ENCODE peak calls at places on chromosomes 13 and 19, in seven cellular contexts. X is hepatocyte, A is neural progenitor cell, T is pancreas, G is BE2C, Q is tibial artery, O is thoracic aorta. C is an unnamed sample.

GRCh38 chr13:40786568-40786996 is 2.8 kb upstream of the SLC25A15 start:
- DNase-seq in X (no peak), A (no peak), T (no peak), G (no peak), Q (no peak), O (no peak), C (no peak)

GRCh38 chr19:17488593-17489391 is 18.5 kb downstream of the SLC27A1 start:
- DNase-seq in X (peak; percentile 95), A (peak; percentile 96), T (peak; percentile 87), G (peak; percentile 78), Q (peak; percentile 71), O (no peak), C (peak; percentile 87)

GRCh38 chr13:64154514-64154913 is 2738.9 kb upstream of the PCDH20 start:
- DNase-seq in X (no peak), A (no peak), T (no peak), G (no peak), Q (no peak), O (no peak), C (no peak)

GRCh38 chr13:114311908-114312307 is 2.4 kb upstream of the CHAMP1 start:
- DNase-seq in X (no peak), A (no peak), T (no peak), G (no peak), Q (no peak), O (no peak), C (no peak)

GRCh38 chr13:102877285-102877684 is 31.5 kb downstream of the ERCC5 start:
- DNase-seq in X (peak; percentile 42), A (no peak), T (no peak), G (no peak), Q (no peak), O (no peak), C (no peak)

GRCh38 chr19:17797397-17798201 is 2.7 kb downstream of the B3GNT3 start:
- DNase-seq in X (peak; percentile 88), A (peak; percentile 1), T (no peak), G (peak; percentile 47), Q (no peak), O (no peak), C (no peak)

GRCh38 chr19:20287070-20287469 is 120.1 kb downstream of the ZNF486 start:
- DNase-seq in X (no peak), A (no peak), T (no peak), G (no peak), Q (no peak), O (no peak), C (no peak)

GRCh38 chr19:39710333-39710890 is 6.1 kb downstream of the LGALS14 start:
- DNase-seq in X (no peak), A (no peak), T (no peak), G (no peak), Q (no peak), O (no peak), C (no peak)

GRCh38 chr19:12790628-12791344 is 500 bp upstream of the JUNB start:
- DNase-seq in X (no peak), A (peak; percentile 31), T (no peak), G (no peak), Q (no peak), O (no peak), C (peak; percentile 28)

GRCh38 chr19:4196587-4197148 is 14.2 kb downstream of the ANKRD24 start:
- DNase-seq in X (no peak), A (no peak), T (no peak), G (no peak), Q (no peak), O (no peak), C (no peak)

GRCh38 chr19:4197228-4197624 is 14.7 kb downstream of the ANKRD24 start:
- DNase-seq in X (no peak), A (no peak), T (no peak), G (no peak), Q (no peak), O (no peak), C (no peak)

GRCh38 chr19:4197625-4198466 is 15.4 kb downstream of the ANKRD24 start:
- DNase-seq in X (no peak), A (peak; percentile 74), T (no peak), G (no peak), Q (no peak), O (no peak), C (peak; percentile 48)

GRCh38 chr19:4199699-4200293 is 17.3 kb downstream of the ANKRD24 start:
- DNase-seq in X (peak; percentile 38), A (peak; percentile 37), T (no peak), G (no peak), Q (no peak), O (no peak), C (peak; percentile 29)

GRCh38 chr19:4198467-4199126 is 16.1 kb downstream of the ANKRD24 start:
- DNase-seq in X (no peak), A (no peak), T (no peak), G (no peak), Q (no peak), O (no peak), C (no peak)
- H3K27me3 ChIP-seq in X (peaks cover 58% of the 10 kb centered on the region), A (peaks cover 81% of the 10 kb centered on the region), T (peaks cover 23% of the 10 kb centered on the region), G (peaks cover 33% of the 10 kb centered on the region), Q (peaks cover 66% of the 10 kb centered on the region), O (peaks cover 23% of the 10 kb centered on the region), C (no peaks in the 10 kb centered on the region)

GRCh38 chr19:36771275-36772231 is 1.1 kb downstream of the ZNF850 start:
- DNase-seq in X (peak; percentile 82), A (peak; percentile 71), T (no peak), G (peak; percentile 84), Q (peak; percentile 83), O (peak; percentile 35), C (peak; percentile 87)
- H3K9me3 ChIP-seq in X (peaks cover 1% of the 10 kb centered on the region), A (peaks cover 14% of the 10 kb centered on the region), T (no peaks in the 10 kb centered on the region), G (peaks cover 4% of the 10 kb centered on the region), Q (no peaks in the 10 kb centered on the region), O (peaks cover 14% of the 10 kb centered on the region), C (no peaks in the 10 kb centered on the region)

DNA sequence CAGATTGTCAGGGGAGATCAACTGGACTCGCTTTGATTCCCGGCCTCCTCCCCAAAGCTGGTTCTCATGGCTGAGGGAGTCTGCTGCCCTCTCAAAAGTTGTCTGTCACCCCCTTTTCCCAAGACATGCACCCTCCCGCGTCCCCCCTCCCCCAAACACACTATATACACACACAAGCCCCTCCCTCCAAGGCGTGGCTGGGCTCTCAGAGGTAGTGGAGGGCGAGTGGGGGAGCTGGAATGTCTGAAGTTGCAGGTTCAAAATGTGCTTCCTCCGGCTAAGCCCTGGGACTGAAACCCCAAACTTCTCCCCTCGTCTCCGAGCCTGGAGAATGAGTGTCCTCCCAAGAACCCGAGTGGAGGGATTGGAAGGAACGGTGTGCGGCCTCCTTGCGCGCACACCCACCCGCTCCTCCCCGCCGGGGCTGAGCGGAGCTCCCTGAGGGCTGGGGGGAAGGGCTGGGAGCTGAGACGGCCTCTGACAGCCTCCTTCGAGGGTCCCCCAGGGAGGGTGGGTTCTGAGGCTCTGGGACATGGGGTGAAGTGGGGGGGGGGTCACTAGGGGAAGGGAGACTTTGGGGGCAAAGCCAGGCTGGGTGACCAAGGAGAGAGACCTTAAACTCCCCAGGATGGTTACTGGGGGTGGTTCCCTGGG is 9.9 kb upstream of the MEIS3 start:
- DNase-seq in X (no peak), A (no peak), T (no peak), G (no peak), Q (no peak), O (no peak), C (no peak)
- H3K27me3 ChIP-seq in X (peaks cover 16% of the 10 kb centered on the region), A (peaks cover 30% of the 10 kb centered on the region), T (peaks cover 13% of the 10 kb centered on the region), G (no peaks in the 10 kb centered on the region), Q (peaks cover 80% of the 10 kb centered on the region), O (peaks cover 18% of the 10 kb centered on the region), C (no peaks in the 10 kb centered on the region)

GRCh38 chr19:11028146-11028545 is 61.1 kb upstream of the LDLR start:
- DNase-seq in X (no peak), A (no peak), T (no peak), G (no peak), Q (no peak), O (no peak), C (no peak)

GRCh38 chr19:11025997-11026396 is 63.3 kb upstream of the LDLR start:
- DNase-seq in X (no peak), A (no peak), T (no peak), G (no peak), Q (no peak), O (no peak), C (peak; percentile 41)

GRCh38 chr19:11025006-11025405 is 64.2 kb downstream of the SMARCA4 start:
- DNase-seq in X (no peak), A (no peak), T (no peak), G (no peak), Q (no peak), O (no peak), C (no peak)

GRCh38 chr19:11025445-11025844 is 63.8 kb upstream of the LDLR start:
- DNase-seq in X (no peak), A (no peak), T (no peak), G (no peak), Q (no peak), O (no peak), C (no peak)

DNA sequence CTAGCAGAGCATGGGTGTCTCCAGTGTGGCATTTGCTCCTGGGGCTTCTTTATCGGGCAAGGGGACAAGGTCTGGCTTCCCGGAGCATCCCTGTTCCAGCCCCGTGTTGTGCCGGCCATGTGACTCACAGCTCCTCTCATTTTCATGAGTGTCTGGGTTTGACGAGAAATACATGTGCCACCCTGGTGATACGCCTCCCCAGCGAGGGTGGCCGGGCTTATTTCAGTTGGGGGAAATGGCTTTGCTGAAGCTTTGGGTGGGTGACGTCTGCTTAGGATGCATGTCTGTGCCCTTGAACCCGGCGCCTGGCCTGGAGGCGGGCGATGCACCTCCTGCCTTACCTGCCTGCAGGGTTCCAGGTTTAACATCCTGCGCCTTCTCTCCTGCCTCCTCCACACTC is 61.9 kb upstream of the LDLR start:
- DNase-seq in X (no peak), A (no peak), T (no peak), G (no peak), Q (no peak), O (no peak), C (no peak)
- H3K9me3 ChIP-seq in X (no peaks in the 10 kb centered on the region), A (no peaks in the 10 kb centered on the region), T (no peaks in the 10 kb centered on the region), G (no peaks in the 10 kb centered on the region), Q (no peaks in the 10 kb centered on the region), O (no peaks in the 10 kb centered on the region), C (no peaks in the 10 kb centered on the region)

GRCh38 chr19:29567366-29567915 is 38.6 kb upstream of the POP4 start:
- DNase-seq in X (no peak), A (no peak), T (no peak), G (no peak), Q (peak; percentile 11), O (no peak), C (no peak)

GRCh38 chr19:29565171-29565570 is 39.4 kb downstream of the VSTM2B start:
- DNase-seq in X (no peak), A (no peak), T (no peak), G (no peak), Q (peak; percentile 21), O (no peak), C (no peak)

GRCh38 chr19:29568036-29568788 is 37.9 kb upstream of the POP4 start:
- DNase-seq in X (no peak), A (no peak), T (no peak), G (no peak), Q (peak; percentile 46), O (no peak), C (no peak)

GRCh38 chr19:29564574-29565005 is 38.8 kb downstream of the VSTM2B start:
- DNase-seq in X (no peak), A (no peak), T (no peak), G (no peak), Q (peak; percentile 31), O (no peak), C (no peak)

DNA sequence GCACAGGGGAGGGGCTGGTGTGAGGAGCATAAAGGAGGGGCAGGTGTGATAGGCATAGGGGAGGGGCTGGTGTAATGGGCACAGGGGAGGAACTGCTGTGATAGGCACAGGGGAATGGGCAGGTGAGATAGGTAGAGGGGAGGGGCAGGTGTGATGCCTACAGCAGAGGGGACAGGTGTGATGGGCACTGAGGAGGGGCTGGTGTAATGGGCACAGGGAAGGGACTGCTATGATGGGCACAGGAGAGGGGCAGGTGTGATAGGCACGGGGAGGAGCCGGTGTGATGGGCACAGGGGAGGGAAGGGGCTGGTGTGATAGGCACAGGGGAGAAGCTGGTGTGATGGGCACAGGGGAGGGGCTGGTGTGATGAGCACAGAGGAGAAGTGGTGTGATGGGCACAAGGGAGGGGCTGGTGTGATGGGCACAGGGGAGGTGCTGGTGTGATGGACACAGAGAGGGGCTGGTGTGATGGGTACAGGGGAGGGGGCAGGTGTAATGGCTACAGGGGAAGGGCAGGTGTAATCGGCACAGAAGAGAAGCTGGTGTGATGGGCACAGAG is 39.5 kb upstream of the POP4 start:
- DNase-seq in X (no peak), A (no peak), T (no peak), G (no peak), Q (peak; percentile 40), O (no peak), C (no peak)
- H3K27me3 ChIP-seq in X (peaks cover 3% of the 10 kb centered on the region), A (peaks cover 4% of the 10 kb centered on the region), T (no peaks in the 10 kb centered on the region), G (no peaks in the 10 kb centered on the region), Q (peaks cover 23% of the 10 kb centered on the region), O (no peaks in the 10 kb centered on the region), C (no peaks in the 10 kb centered on the region)